ENCODE peak calls at places on chromosomes 16 and 17, in four cellular contexts. One of them, this sample, is unnamed.

GRCh38 chr16:47970291-47970931 is 185.4 kb downstream of the ABCC12 start:
- DNase-seq in A172: peak
- DNase-seq in OCI-LY7: peak
- DNase-seq in skeletal muscle cell: no peak
- DNase-seq in this sample: peak

GRCh38 chr16:15434425-15435215 is at the start of gene BMERB1:
- DNase-seq in A172: peak
- DNase-seq in OCI-LY7: no peak
- DNase-seq in skeletal muscle cell: peak
- DNase-seq in this sample: peak

GRCh38 chr16:47848481-47849109 is 307.2 kb downstream of the ABCC12 start:
- DNase-seq in A172: no peak
- DNase-seq in OCI-LY7: no peak
- DNase-seq in skeletal muscle cell: peak
- DNase-seq in this sample: peak

GRCh38 chr17:17713839-17714238 is 32.6 kb downstream of the RAI1 start:
- DNase-seq in A172: peak
- DNase-seq in OCI-LY7: no peak
- DNase-seq in skeletal muscle cell: no peak
- DNase-seq in this sample: no peak

GRCh38 chr17:7633093-7633492 is 3.2 kb downstream of the SHBG start:
- DNase-seq in A172: no peak
- DNase-seq in OCI-LY7: no peak
- DNase-seq in skeletal muscle cell: no peak
- DNase-seq in this sample: no peak

GRCh38 chr16:53089434-53090270 is 34.9 kb downstream of the CHD9 start:
- DNase-seq in A172: peak
- DNase-seq in OCI-LY7: no peak
- DNase-seq in skeletal muscle cell: no peak
- DNase-seq in this sample: no peak

GRCh38 chr17:31136319-31136718 is 41.5 kb downstream of the NF1 start:
- DNase-seq in A172: no peak
- DNase-seq in OCI-LY7: no peak
- DNase-seq in skeletal muscle cell: no peak
- DNase-seq in this sample: peak

GRCh38 chr16:19005561-19006445 is 22.1 kb downstream of the TMC7 start:
- DNase-seq in A172: peak
- DNase-seq in OCI-LY7: no peak
- DNase-seq in skeletal muscle cell: no peak
- DNase-seq in this sample: peak

GRCh38 chr17:76543482-76544122 is 3.8 kb downstream of the PRCD start:
- DNase-seq in A172: no peak
- DNase-seq in OCI-LY7: no peak
- DNase-seq in skeletal muscle cell: no peak
- DNase-seq in this sample: no peak

GRCh38 chr17:42414782-42415409 is 8.2 kb downstream of the CAVIN1 start:
- DNase-seq in A172: no peak
- DNase-seq in OCI-LY7: peak
- DNase-seq in skeletal muscle cell: no peak
- DNase-seq in this sample: no peak

GRCh38 chr16:28324235-28324886 is 32.0 kb downstream of the SBK1 start:
- DNase-seq in A172: no peak
- DNase-seq in OCI-LY7: no peak
- DNase-seq in skeletal muscle cell: no peak
- DNase-seq in this sample: no peak

GRCh38 chr16:70298988-70299938 is at the start of gene DDX19B:
- DNase-seq in A172: peak
- DNase-seq in OCI-LY7: peak
- DNase-seq in skeletal muscle cell: peak
- DNase-seq in this sample: peak

GRCh38 chr16:11312718-11313492 is 31.8 kb upstream of the PRM1 start:
- DNase-seq in A172: peak
- DNase-seq in OCI-LY7: no peak
- DNase-seq in skeletal muscle cell: no peak
- DNase-seq in this sample: no peak

GRCh38 chr16:8905168-8905762 is 23.1 kb downstream of the LITAFD start:
- DNase-seq in A172: peak
- DNase-seq in OCI-LY7: peak
- DNase-seq in skeletal muscle cell: no peak
- DNase-seq in this sample: no peak

GRCh38 chr16:65837431-65837986 is 529.0 kb upstream of the CDH5 start:
- DNase-seq in A172: no peak
- DNase-seq in OCI-LY7: peak
- DNase-seq in skeletal muscle cell: no peak
- DNase-seq in this sample: no peak

GRCh38 chr16:48487287-48487686 is 102.1 kb upstream of the SIAH1 start:
- DNase-seq in A172: no peak
- DNase-seq in OCI-LY7: no peak
- DNase-seq in skeletal muscle cell: no peak
- DNase-seq in this sample: no peak

GRCh38 chr17:55413825-55414489 is 7.7 kb downstream of the MMD start:
- DNase-seq in A172: no peak
- DNase-seq in OCI-LY7: no peak
- DNase-seq in skeletal muscle cell: no peak
- DNase-seq in this sample: no peak

GRCh38 chr17:78019367-78019975 is 61.0 kb downstream of the TNRC6C start:
- DNase-seq in A172: peak
- DNase-seq in OCI-LY7: peak
- DNase-seq in skeletal muscle cell: no peak
- DNase-seq in this sample: no peak

GRCh38 chr16:974606-975312 is 4.0 kb upstream of the LMF1 start:
- DNase-seq in A172: peak
- DNase-seq in OCI-LY7: peak
- DNase-seq in skeletal muscle cell: peak
- DNase-seq in this sample: no peak

GRCh38 chr16:48734220-48734619 is 124.2 kb upstream of the N4BP1 start:
- DNase-seq in A172: no peak
- DNase-seq in OCI-LY7: no peak
- DNase-seq in skeletal muscle cell: no peak
- DNase-seq in this sample: no peak

GRCh38 chr17:12118617-12119016 is 97.9 kb downstream of the MAP2K4 start:
- DNase-seq in A172: no peak
- DNase-seq in OCI-LY7: no peak
- DNase-seq in skeletal muscle cell: no peak
- DNase-seq in this sample: peak

GRCh38 chr17:38960402-38960801 is 6.8 kb downstream of the FBXO47 start:
- DNase-seq in A172: no peak
- DNase-seq in OCI-LY7: no peak
- DNase-seq in skeletal muscle cell: no peak
- DNase-seq in this sample: no peak

GRCh38 chr17:56727876-56728617 is 105.7 kb downstream of the C17orf67 start:
- DNase-seq in A172: peak
- DNase-seq in OCI-LY7: no peak
- DNase-seq in skeletal muscle cell: no peak
- DNase-seq in this sample: peak

GRCh38 chr16:50671644-50672260 is 9.4 kb downstream of the SNX20 start:
- DNase-seq in A172: peak
- DNase-seq in OCI-LY7: peak
- DNase-seq in skeletal muscle cell: no peak
- DNase-seq in this sample: peak

GRCh38 chr17:38559025-38559879 is 46.5 kb downstream of the SRCIN1 start:
- DNase-seq in A172: no peak
- DNase-seq in OCI-LY7: peak
- DNase-seq in skeletal muscle cell: peak
- DNase-seq in this sample: peak